ENCODE peak calls at places on chromosome 18, in ten cellular contexts. T, M, U, S, X, Z, R, K, E and H are unnamed samples.

GRCh38 chr18:44733754-44734465 is 53.2 kb downstream of the SETBP1 start:
- DNase-seq in T (no peak), M (no peak), U (no peak), S (no peak), X (no peak), Z (no peak), R (no peak), K (no peak), E (no peak), H (no peak)

GRCh38 chr18:79393181-79393598 is 2.5 kb upstream of the NFATC1 start:
- DNase-seq in T (no peak), M (no peak), U (no peak), S (peak), X (no peak), Z (peak), R (peak), K (no peak), E (no peak), H (no peak)

GRCh38 chr18:29588446-29589100 is 1411.6 kb upstream of the CDH2 start:
- DNase-seq in T (no peak), M (no peak), U (no peak), S (no peak), X (no peak), Z (no peak), R (no peak), K (no peak), E (no peak), H (no peak)

GRCh38 chr18:44731160-44731865 is 50.6 kb downstream of the SETBP1 start:
- DNase-seq in T (no peak), M (no peak), U (no peak), S (no peak), X (no peak), Z (no peak), R (no peak), K (no peak), E (no peak), H (no peak)

GRCh38 chr18:31658670-31659573 is 25.5 kb downstream of the B4GALT6 start:
- DNase-seq in T (no peak), M (no peak), U (peak), S (no peak), X (peak), Z (no peak), R (no peak), K (no peak), E (no peak), H (no peak)

GRCh38 chr18:61732854-61733253 is 160.0 kb downstream of the RNF152 start:
- DNase-seq in T (no peak), M (no peak), U (no peak), S (no peak), X (no peak), Z (peak), R (no peak), K (no peak), E (no peak), H (no peak)

GRCh38 chr18:80200932-80201672 is 46.2 kb downstream of the PARD6G start:
- DNase-seq in T (no peak), M (no peak), U (no peak), S (peak), X (no peak), Z (no peak), R (peak), K (no peak), E (no peak), H (no peak)

GRCh38 chr18:79191956-79192355 is 122.8 kb downstream of the ATP9B start:
- DNase-seq in T (no peak), M (no peak), U (peak), S (no peak), X (no peak), Z (no peak), R (no peak), K (no peak), E (no peak), H (no peak)

GRCh38 chr18:79532690-79533058 is 136.9 kb downstream of the NFATC1 start:
- DNase-seq in T (no peak), M (no peak), U (no peak), S (no peak), X (no peak), Z (no peak), R (no peak), K (no peak), E (no peak), H (no peak)

GRCh38 chr18:74284501-74285004 is 7.2 kb downstream of the CYB5A start:
- DNase-seq in T (no peak), M (no peak), U (no peak), S (peak), X (no peak), Z (peak), R (no peak), K (no peak), E (no peak), H (no peak)

GRCh38 chr18:49456794-49457193 is 3.7 kb downstream of the DYM start:
- DNase-seq in T (no peak), M (no peak), U (no peak), S (no peak), X (peak), Z (peak), R (no peak), K (no peak), E (no peak), H (no peak)

GRCh38 chr18:5066380-5066977 is 130.6 kb downstream of the AKAIN1 start:
- DNase-seq in T (peak), M (peak), U (no peak), S (no peak), X (no peak), Z (no peak), R (no peak), K (no peak), E (no peak), H (peak)

GRCh38 chr18:57422313-57422872 is 12.8 kb upstream of the ONECUT2 start:
- DNase-seq in T (no peak), M (no peak), U (no peak), S (no peak), X (no peak), Z (no peak), R (no peak), K (no peak), E (no peak), H (no peak)

GRCh38 chr18:21230436-21230835 is 11.6 kb upstream of the GREB1L start:
- DNase-seq in T (no peak), M (no peak), U (no peak), S (no peak), X (peak), Z (no peak), R (no peak), K (no peak), E (no peak), H (no peak)

GRCh38 chr18:12838178-12838634 is 45.8 kb downstream of the PTPN2 start:
- DNase-seq in T (no peak), M (peak), U (peak), S (peak), X (peak), Z (peak), R (peak), K (no peak), E (peak), H (no peak)

GRCh38 chr18:70181015-70181414 is 24.5 kb downstream of the RTTN start:
- DNase-seq in T (no peak), M (no peak), U (no peak), S (no peak), X (peak), Z (peak), R (no peak), K (no peak), E (no peak), H (no peak)

GRCh38 chr18:41237317-41237716 is 717.7 kb upstream of the PIK3C3 start:
- DNase-seq in T (no peak), M (no peak), U (no peak), S (no peak), X (no peak), Z (no peak), R (no peak), K (no peak), E (no peak), H (no peak)

GRCh38 chr18:48785686-48786470 is 164.9 kb downstream of the SMAD7 start:
- DNase-seq in T (no peak), M (no peak), U (no peak), S (peak), X (no peak), Z (no peak), R (peak), K (no peak), E (no peak), H (no peak)

GRCh38 chr18:48547456-48548403 is 8.9 kb downstream of the CTIF start:
- DNase-seq in T (no peak), M (peak), U (no peak), S (no peak), X (peak), Z (peak), R (no peak), K (no peak), E (peak), H (no peak)

GRCh38 chr18:59514193-59514592 is 155.1 kb upstream of the LMAN1 start:
- DNase-seq in T (peak), M (no peak), U (no peak), S (peak), X (peak), Z (peak), R (no peak), K (no peak), E (no peak), H (peak)

GRCh38 chr18:63994783-63995399 is 25.0 kb downstream of the SERPINB8 start:
- DNase-seq in T (peak), M (peak), U (peak), S (peak), X (peak), Z (peak), R (no peak), K (peak), E (peak), H (peak)

GRCh38 chr18:48951448-48952286 is 902 bp upstream of the SMAD7 start:
- DNase-seq in T (peak), M (peak), U (peak), S (peak), X (peak), Z (peak), R (peak), K (peak), E (peak), H (peak)

GRCh38 chr18:52439457-52439856 is 99.5 kb downstream of the DCC start:
- DNase-seq in T (no peak), M (no peak), U (no peak), S (no peak), X (no peak), Z (no peak), R (no peak), K (no peak), E (no peak), H (no peak)

GRCh38 chr18:26574958-26575864 is 26.9 kb upstream of the KCTD1 start:
- DNase-seq in T (no peak), M (peak), U (peak), S (peak), X (peak), Z (peak), R (peak), K (no peak), E (peak), H (peak)

GRCh38 chr18:47286776-47287410 is 35.4 kb upstream of the SKOR2 start:
- DNase-seq in T (no peak), M (no peak), U (no peak), S (no peak), X (no peak), Z (no peak), R (no peak), K (no peak), E (no peak), H (no peak)
- TF ChIP-seq CTCF in T (no peak), M (no peak), U (no peak), S (no peak), X (no peak), Z (no peak), R (no peak), K (no peak), E (no peak), H (no peak)

DNA sequence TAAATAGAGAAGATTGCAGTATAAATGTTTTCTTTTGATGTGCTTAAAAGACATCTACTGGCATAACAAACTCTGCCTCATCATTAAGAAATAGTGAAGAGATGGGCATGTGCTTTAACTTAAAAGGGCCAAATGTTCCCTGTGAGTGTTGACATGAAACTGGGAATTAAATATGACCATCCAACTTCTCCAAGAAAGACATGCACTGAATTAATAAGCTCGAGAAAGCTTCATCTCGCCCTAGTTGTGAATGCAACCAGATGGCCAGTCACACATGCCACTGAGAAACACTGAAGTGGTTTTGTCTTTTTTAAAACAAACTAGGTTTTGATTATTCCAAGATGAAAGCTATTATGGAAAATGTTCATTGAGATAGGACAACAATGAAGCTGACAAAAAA is 479.2 kb downstream of the RIT2 start:
- DNase-seq in T (no peak), M (no peak), U (no peak), S (no peak), X (no peak), Z (no peak), R (no peak), K (no peak), E (no peak), H (no peak)
- H3K27ac ChIP-seq in T (no peak), M (no peak), U (no peak), S (no peak), X (no peak), Z (no peak), R (no peak), K (no peak), E (no peak), H (no peak)

GRCh38 chr18:3250237-3251107 is 2.9 kb downstream of the MYL12A start:
- DNase-seq in T (no peak), M (no peak), U (no peak), S (no peak), X (peak), Z (peak), R (no peak), K (no peak), E (no peak), H (no peak)

GRCh38 chr18:3254725-3255124 is 7.1 kb downstream of the MYL12A start:
- DNase-seq in T (no peak), M (no peak), U (no peak), S (no peak), X (no peak), Z (no peak), R (no peak), K (no peak), E (no peak), H (no peak)

GRCh38 chr18:3252843-3253242 is 5.2 kb downstream of the MYL12A start:
- DNase-seq in T (no peak), M (no peak), U (no peak), S (no peak), X (no peak), Z (no peak), R (no peak), K (no peak), E (no peak), H (no peak)

GRCh38 chr18:3251249-3251962 is 3.8 kb downstream of the MYL12A start:
- DNase-seq in T (no peak), M (no peak), U (no peak), S (no peak), X (no peak), Z (no peak), R (no peak), K (no peak), E (no peak), H (no peak)

DNA sequence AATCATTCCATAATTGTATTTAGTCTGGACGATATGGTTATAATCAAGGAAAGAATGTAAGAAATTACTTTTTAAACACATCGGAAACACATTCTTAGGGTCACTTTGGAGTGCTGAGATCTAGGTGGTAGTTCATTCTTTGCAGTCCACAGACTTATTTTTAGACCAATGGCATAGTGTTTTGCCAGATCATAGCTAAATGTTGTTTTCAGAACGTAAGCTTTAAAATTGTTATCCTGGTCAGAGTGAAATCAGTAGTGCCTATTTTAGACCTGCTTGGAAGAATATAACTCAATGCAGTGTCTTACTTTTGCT is 4.3 kb downstream of the MYL12A start:
- DNase-seq in T (no peak), M (no peak), U (no peak), S (no peak), X (peak), Z (no peak), R (no peak), K (no peak), E (no peak), H (no peak)
- H3K4me3 ChIP-seq in T (no peak), M (no peak), U (no peak), S (no peak), X (peak), Z (no peak), R (peak), K (peak), E (no peak), H (no peak)

GRCh38 chr18:76822510-76823165 is at the start of gene ZNF236:
- DNase-seq in T (peak), M (peak), U (peak), S (peak), X (peak), Z (peak), R (peak), K (peak), E (peak), H (peak)

GRCh38 chr18:76821356-76821874 is 942 bp upstream of the ZNF236 start:
- DNase-seq in T (no peak), M (no peak), U (peak), S (no peak), X (no peak), Z (no peak), R (no peak), K (no peak), E (no peak), H (no peak)

GRCh38 chr18:76823574-76823973 is 1.2 kb downstream of the ZNF236 start:
- DNase-seq in T (no peak), M (peak), U (no peak), S (peak), X (peak), Z (peak), R (peak), K (no peak), E (no peak), H (no peak)

GRCh38 chr18:76823166-76823539 is 796 bp downstream of the ZNF236 start:
- DNase-seq in T (no peak), M (no peak), U (no peak), S (no peak), X (no peak), Z (no peak), R (peak), K (no peak), E (no peak), H (no peak)

DNA sequence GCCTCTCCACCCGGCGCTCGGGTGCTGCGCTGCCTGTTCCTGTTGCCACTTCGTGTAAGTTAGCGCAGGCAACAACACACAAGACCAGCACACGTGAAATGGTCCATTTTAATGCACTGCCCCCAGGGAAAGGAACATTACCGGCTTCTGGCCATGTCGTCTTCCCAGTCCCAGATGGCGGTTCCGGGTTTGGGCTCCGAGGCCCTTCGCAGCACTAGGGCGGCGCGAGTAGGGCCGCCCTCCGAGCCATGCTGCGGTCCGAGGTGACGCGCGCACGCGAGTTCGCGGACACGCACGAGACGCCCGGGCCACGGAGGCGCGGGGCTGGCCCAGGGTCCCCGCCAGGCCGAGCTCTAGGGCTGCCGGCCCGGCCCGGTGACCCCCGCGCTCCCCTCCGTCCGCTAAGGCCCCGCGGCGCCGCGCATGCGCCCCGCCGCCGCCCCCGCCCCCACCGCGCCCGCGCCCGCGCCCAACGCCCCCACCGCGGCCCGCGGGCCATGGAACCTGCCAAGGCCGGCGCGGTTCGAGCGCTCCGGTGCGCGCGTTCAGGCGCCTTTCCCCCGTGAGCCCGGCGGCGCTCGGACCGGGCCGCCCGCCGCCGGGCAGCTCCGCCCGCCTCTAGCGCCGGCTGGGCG is 365 bp upstream of the ZNF236 start:
- DNase-seq in T (peak), M (peak), U (peak), S (peak), X (peak), Z (peak), R (peak), K (peak), E (peak), H (peak)
- TF ChIP-seq CTCF in T (no peak), M (no peak), U (no peak), S (no peak), X (no peak), Z (no peak), R (no peak), K (no peak), E (no peak), H (no peak)

GRCh38 chr18:54551590-54551989 is 39.5 kb upstream of the DYNAP start:
- DNase-seq in T (no peak), M (peak), U (no peak), S (no peak), X (no peak), Z (no peak), R (no peak), K (no peak), E (no peak), H (no peak)
- H3K27ac ChIP-seq in T (no peak), M (no peak), U (no peak), S (no peak), X (no peak), Z (no peak), R (no peak), K (no peak), E (no peak), H (no peak)

GRCh38 chr18:35030234-35030989 is 10.8 kb upstream of the MAPRE2 start:
- DNase-seq in T (no peak), M (no peak), U (peak), S (no peak), X (no peak), Z (no peak), R (no peak), K (no peak), E (no peak), H (no peak)
- H3K4me3 ChIP-seq in T (no peak), M (no peak), U (peak), S (no peak), X (no peak), Z (no peak), R (peak), K (peak), E (peak), H (no peak)

GRCh38 chr18:9537638-9538037 is 62.3 kb downstream of the RALBP1 start:
- DNase-seq in T (no peak), M (no peak), U (no peak), S (no peak), X (no peak), Z (no peak), R (no peak), K (no peak), E (no peak), H (no peak)
- TF ChIP-seq CTCF in T (no peak), M (no peak), U (no peak), S (no peak), X (no peak), Z (no peak), R (no peak), K (no peak), E (no peak), H (no peak)

GRCh38 chr18:35618289-35618688 is 36.7 kb downstream of the GALNT1 start:
- DNase-seq in T (no peak), M (no peak), U (no peak), S (no peak), X (no peak), Z (no peak), R (no peak), K (no peak), E (no peak), H (no peak)
- H3K27ac ChIP-seq in T (no peak), M (no peak), U (no peak), S (no peak), X (no peak), Z (no peak), R (no peak), K (no peak), E (no peak), H (no peak)

DNA sequence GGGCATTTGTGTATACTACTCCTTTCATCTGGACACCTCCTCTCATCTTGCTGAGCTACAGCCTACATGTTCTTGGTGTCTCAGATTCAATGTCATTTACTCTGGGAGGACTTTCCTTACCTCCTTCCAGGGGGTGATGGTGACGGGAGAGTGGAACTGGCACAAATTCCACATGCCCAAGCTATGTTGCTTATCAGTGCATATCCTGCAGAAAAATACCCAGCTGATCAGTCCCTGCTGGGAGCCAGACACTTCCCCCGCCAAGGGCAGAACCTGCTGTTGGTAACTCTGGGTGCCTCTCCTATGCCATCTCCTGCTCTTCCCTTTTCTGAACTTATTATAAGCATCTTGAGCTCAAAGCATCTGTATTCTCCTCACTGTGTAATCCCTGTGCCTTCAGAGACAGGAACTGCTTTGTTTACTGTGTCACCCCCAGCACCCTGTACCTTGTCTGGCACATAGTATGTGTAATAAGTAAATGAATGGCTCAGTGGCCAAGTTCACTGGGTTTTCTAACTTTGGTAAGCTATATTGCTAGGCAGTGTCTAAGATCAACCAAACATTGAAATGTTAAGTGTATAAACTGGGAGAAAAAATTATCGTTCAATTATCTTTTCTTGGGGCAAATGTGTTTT is 87.7 kb upstream of the LPIN2 start:
- DNase-seq in T (no peak), M (no peak), U (no peak), S (no peak), X (no peak), Z (no peak), R (no peak), K (no peak), E (no peak), H (no peak)
- H3K4me3 ChIP-seq in T (no peak), M (no peak), U (no peak), S (no peak), X (no peak), Z (no peak), R (no peak), K (no peak), E (no peak), H (no peak)